ENCODE peak calls at places on chromosome 7, in nine cellular contexts. M, R, I, S, H, Y, Z, F and K are unnamed samples.
A peak's percentile ranks its signal among the peaks of the same experiment; 100 is the strongest.

GRCh38 chr7:113963356-113963755 is 44.5 kb upstream of the PPP1R3A start:
- DNase-seq in M (no peak), R (no peak), I (no peak), S (no peak), H (no peak), Y (no peak), Z (no peak), F (no peak), K (no peak)

GRCh38 chr7:84317536-84317935 is 122.9 kb upstream of the SEMA3A start:
- DNase-seq in M (no peak), R (no peak), I (no peak), S (no peak), H (no peak), Y (no peak), Z (no peak), F (no peak), K (no peak)

GRCh38 chr7:12638851-12639467 is 48.5 kb upstream of the ARL4A start:
- DNase-seq in M (no peak), R (no peak), I (no peak), S (no peak), H (no peak), Y (peak; percentile 36), Z (no peak), F (no peak), K (no peak)

GRCh38 chr7:135981958-135982646 is 4.9 kb upstream of the MTPN start:
- DNase-seq in M (no peak), R (no peak), I (no peak), S (no peak), H (no peak), Y (no peak), Z (no peak), F (no peak), K (no peak)

GRCh38 chr7:112537822-112538221 is 57.0 kb downstream of the LSMEM1 start:
- DNase-seq in M (no peak), R (no peak), I (no peak), S (no peak), H (no peak), Y (no peak), Z (no peak), F (no peak), K (no peak)

GRCh38 chr7:142669074-142669654 is 80.1 kb upstream of the PRSS1 start:
- DNase-seq in M (no peak), R (no peak), I (no peak), S (no peak), H (no peak), Y (no peak), Z (no peak), F (no peak), K (no peak)

GRCh38 chr7:38492010-38492409 is 139.2 kb downstream of the AMPH start:
- DNase-seq in M (no peak), R (no peak), I (no peak), S (no peak), H (no peak), Y (peak; percentile 6), Z (no peak), F (no peak), K (no peak)

GRCh38 chr7:135856356-135857144 is 107.9 kb upstream of the FAM180A start:
- DNase-seq in M (no peak), R (no peak), I (no peak), S (peak; percentile 65), H (no peak), Y (no peak), Z (no peak), F (no peak), K (no peak)

GRCh38 chr7:148390381-148390780 is 200.2 kb upstream of the C7orf33 start:
- DNase-seq in M (no peak), R (no peak), I (no peak), S (no peak), H (no peak), Y (no peak), Z (no peak), F (no peak), K (no peak)

GRCh38 chr7:57364933-57365710 is 84.9 kb upstream of the ZNF716 start:
- DNase-seq in M (no peak), R (no peak), I (no peak), S (no peak), H (no peak), Y (no peak), Z (no peak), F (no peak), K (no peak)

GRCh38 chr7:73844848-73845460 is 2.6 kb upstream of the METTL27 start:
- DNase-seq in M (no peak), R (no peak), I (no peak), S (no peak), H (no peak), Y (no peak), Z (no peak), F (no peak), K (no peak)

GRCh38 chr7:83941300-83941699 is 253.3 kb downstream of the SEMA3A start:
- DNase-seq in M (no peak), R (no peak), I (no peak), S (no peak), H (no peak), Y (no peak), Z (no peak), F (no peak), K (no peak)

GRCh38 chr7:83827036-83827435 is 178.1 kb upstream of the SEMA3E start:
- DNase-seq in M (no peak), R (no peak), I (no peak), S (no peak), H (no peak), Y (no peak), Z (no peak), F (no peak), K (no peak)

GRCh38 chr7:133843341-133843740 is 283.8 kb upstream of the LRGUK start:
- DNase-seq in M (no peak), R (no peak), I (no peak), S (no peak), H (no peak), Y (no peak), Z (no peak), F (no peak), K (no peak)

GRCh38 chr7:130095812-130096211 is 25.5 kb downstream of the KLHDC10 start:
- DNase-seq in M (no peak), R (no peak), I (no peak), S (no peak), H (no peak), Y (no peak), Z (no peak), F (no peak), K (peak; percentile 74)

GRCh38 chr7:122622682-122623081 is 76.2 kb downstream of the RNF133 start:
- DNase-seq in M (no peak), R (no peak), I (no peak), S (no peak), H (no peak), Y (no peak), Z (no peak), F (no peak), K (no peak)

GRCh38 chr7:149625947-149626392 is 128.4 kb upstream of the ZNF746 start:
- DNase-seq in M (no peak), R (no peak), I (no peak), S (no peak), H (no peak), Y (no peak), Z (no peak), F (no peak), K (peak; percentile 64)

GRCh38 chr7:142496545-142496991 is 238.7 kb upstream of the PRSS58 start:
- DNase-seq in M (no peak), R (no peak), I (no peak), S (no peak), H (no peak), Y (peak; percentile 42), Z (no peak), F (no peak), K (no peak)

DNA sequence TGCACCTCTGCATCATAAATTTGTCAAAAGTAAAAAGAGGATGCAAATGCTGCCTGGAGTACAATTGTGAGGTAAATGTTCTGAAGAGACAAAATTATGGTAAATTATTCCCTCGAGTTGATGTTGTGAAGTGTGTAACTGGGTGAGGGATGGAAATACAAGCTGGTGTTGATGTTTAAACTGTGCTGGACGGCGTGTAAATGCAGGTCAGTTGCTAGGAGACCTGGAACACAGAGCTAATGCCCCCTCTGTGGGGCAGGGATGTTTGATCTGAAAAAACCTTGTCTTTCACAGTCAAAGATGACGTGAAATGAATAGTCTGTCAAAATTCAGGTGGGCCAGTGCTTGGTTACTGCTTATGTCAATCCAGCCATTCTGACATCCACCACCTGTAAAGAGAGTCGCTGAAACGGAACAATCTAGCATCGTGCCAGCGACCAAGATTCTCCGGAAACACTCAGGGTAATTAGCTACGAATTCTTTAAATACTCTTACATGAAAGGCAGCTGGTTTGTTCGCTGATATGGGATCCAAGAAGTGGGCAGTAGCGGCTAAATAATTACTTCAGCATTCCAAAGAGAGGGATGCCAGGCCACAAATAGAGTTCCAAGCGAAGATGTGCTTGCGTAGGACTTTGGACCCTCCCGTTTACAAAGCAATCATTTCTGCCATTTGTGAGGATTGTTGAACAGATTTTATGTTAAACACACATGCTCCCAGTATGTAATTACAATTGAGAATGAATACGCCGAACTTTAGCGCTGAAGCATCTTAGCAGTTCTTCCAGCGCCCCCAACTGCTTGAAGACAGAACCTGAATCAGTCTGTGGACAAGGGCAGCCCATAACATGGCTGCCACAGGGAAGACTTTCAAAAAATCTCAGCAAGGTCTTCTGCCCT is 7.4 kb upstream of the ASB4 start:
- DNase-seq in M (no peak), R (no peak), I (no peak), S (no peak), H (peak; percentile 34), Y (no peak), Z (peak; percentile 35), F (no peak), K (no peak)
- TF ChIP-seq CTCF in M (no peak), R (peak; percentile 30), I (no peak), S (peak; percentile 52), H (peak; percentile 12), Y (peak; percentile 24), Z (peak; percentile 3), F (peak; percentile 65), K (peak; percentile 41)

DNA sequence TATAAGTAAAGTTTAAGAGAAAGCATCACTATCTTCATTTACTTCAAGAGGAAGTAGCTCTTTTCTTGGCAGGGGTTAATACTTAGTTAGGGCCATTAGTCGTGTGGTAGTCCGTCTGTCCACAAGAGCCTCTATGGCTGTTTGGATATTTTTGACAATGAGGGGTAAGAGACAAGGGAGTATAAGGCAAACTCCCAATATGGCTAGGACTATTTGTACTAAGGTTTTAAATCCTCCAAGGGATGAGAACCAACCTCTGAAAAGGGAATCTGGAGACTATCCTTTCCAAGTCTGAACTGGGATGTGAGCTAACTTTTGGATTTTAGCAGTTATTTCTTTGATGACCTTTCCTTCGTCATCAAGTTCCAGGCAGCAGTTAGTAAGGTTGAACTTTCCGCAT is at the start of gene ZNF117:
- DNase-seq in M (no peak), R (no peak), I (no peak), S (no peak), H (no peak), Y (no peak), Z (no peak), F (no peak), K (no peak)
- H3K36me3 ChIP-seq in M (peaks cover 75% of the 10 kb centered on the region), R (peaks cover 52% of the 10 kb centered on the region), I (no peaks in the 10 kb centered on the region), S (no peaks in the 10 kb centered on the region), H (no peaks in the 10 kb centered on the region), Y (no peaks in the 10 kb centered on the region), Z (peaks cover 4% of the 10 kb centered on the region), F (no peaks in the 10 kb centered on the region), K (no peaks in the 10 kb centered on the region)

GRCh38 chr7:36192050-36192824 is 39.2 kb downstream of the EEPD1 start:
- DNase-seq in M (peak; percentile 24), R (no peak), I (no peak), S (no peak), H (no peak), Y (no peak), Z (no peak), F (no peak), K (peak; percentile 87)
- TF ChIP-seq CTCF in M (no peak), R (no peak), I (no peak), S (no peak), H (no peak), Y (no peak), Z (no peak), F (no peak), K (peak; percentile 21)

GRCh38 chr7:102297487-102298218 is 11.0 kb downstream of the SH2B2 start:
- DNase-seq in M (no peak), R (no peak), I (no peak), S (no peak), H (no peak), Y (no peak), Z (no peak), F (no peak), K (no peak)
- H3K36me3 ChIP-seq in M (peaks cover 19% of the 10 kb centered on the region), R (no peaks in the 10 kb centered on the region), I (no peaks in the 10 kb centered on the region), S (no peaks in the 10 kb centered on the region), H (peaks cover 5% of the 10 kb centered on the region), Y (no peaks in the 10 kb centered on the region), Z (no peaks in the 10 kb centered on the region), F (no peaks in the 10 kb centered on the region), K (no peaks in the 10 kb centered on the region)